ENCODE peak calls at places on chromosomes 16 and 17, in six cellular contexts. K is fibroblast of lung; F is AG04450; Z is CD8-positive, alpha-beta T cell; X is progenitor cell of endocrine pancreas; D is astrocyte of the spinal cord. J is an unnamed sample.

GRCh38 chr17:57636274-57636673 is 108.8 kb downstream of the CCDC182 start:
- DNase-seq in X (no peak), K (no peak), D (no peak), F (no peak), Z (no peak), J (no peak)

GRCh38 chr16:80563807-80564206 is 23.0 kb downstream of the DYNLRB2 start:
- DNase-seq in K (no peak), D (no peak), F (no peak), Z (no peak), X (no peak), J (no peak)

GRCh38 chr17:44655983-44656700 is at the start of gene MEIOC:
- DNase-seq in F (no peak), K (peak; percentile 11), X (peak; percentile 27), D (peak; percentile 9), Z (no peak), J (peak; percentile 17)

GRCh38 chr17:60169921-60170817 is 20.4 kb downstream of the CA4 start:
- DNase-seq in D (no peak), F (no peak), X (no peak), K (no peak), Z (no peak), J (peak; percentile 57)

GRCh38 chr17:42133461-42134041 is 10.9 kb downstream of the HSPB9 start:
- DNase-seq in K (no peak), D (no peak), X (no peak), Z (no peak), F (no peak), J (no peak)

GRCh38 chr17:44320066-44320465 is 4.6 kb downstream of the SLC25A39 start:
- DNase-seq in X (no peak), K (no peak), F (no peak), Z (no peak), D (no peak), J (no peak)

GRCh38 chr17:49191407-49191916 is 18.9 kb downstream of the GNGT2 start:
- DNase-seq in F (no peak), Z (no peak), K (no peak), X (no peak), D (no peak), J (no peak)

GRCh38 chr16:12584488-12585233 is 219.0 kb downstream of the CPPED1 start:
- DNase-seq in F (no peak), K (no peak), Z (no peak), X (no peak), D (no peak), J (no peak)

GRCh38 chr17:74454197-74455024 is 12.0 kb upstream of the CD300A start:
- DNase-seq in F (peak; percentile 4), X (no peak), K (peak; percentile 77), D (no peak), Z (no peak), J (peak; percentile 57)

GRCh38 chr17:61312406-61313295 is 87.0 kb upstream of the TBX2 start:
- DNase-seq in K (no peak), Z (no peak), F (no peak), X (no peak), D (no peak), J (peak; percentile 63)

GRCh38 chr17:48301002-48301401 is 129.0 kb downstream of the SKAP1 start:
- DNase-seq in X (no peak), Z (no peak), D (no peak), F (no peak), K (no peak), J (no peak)

DNA sequence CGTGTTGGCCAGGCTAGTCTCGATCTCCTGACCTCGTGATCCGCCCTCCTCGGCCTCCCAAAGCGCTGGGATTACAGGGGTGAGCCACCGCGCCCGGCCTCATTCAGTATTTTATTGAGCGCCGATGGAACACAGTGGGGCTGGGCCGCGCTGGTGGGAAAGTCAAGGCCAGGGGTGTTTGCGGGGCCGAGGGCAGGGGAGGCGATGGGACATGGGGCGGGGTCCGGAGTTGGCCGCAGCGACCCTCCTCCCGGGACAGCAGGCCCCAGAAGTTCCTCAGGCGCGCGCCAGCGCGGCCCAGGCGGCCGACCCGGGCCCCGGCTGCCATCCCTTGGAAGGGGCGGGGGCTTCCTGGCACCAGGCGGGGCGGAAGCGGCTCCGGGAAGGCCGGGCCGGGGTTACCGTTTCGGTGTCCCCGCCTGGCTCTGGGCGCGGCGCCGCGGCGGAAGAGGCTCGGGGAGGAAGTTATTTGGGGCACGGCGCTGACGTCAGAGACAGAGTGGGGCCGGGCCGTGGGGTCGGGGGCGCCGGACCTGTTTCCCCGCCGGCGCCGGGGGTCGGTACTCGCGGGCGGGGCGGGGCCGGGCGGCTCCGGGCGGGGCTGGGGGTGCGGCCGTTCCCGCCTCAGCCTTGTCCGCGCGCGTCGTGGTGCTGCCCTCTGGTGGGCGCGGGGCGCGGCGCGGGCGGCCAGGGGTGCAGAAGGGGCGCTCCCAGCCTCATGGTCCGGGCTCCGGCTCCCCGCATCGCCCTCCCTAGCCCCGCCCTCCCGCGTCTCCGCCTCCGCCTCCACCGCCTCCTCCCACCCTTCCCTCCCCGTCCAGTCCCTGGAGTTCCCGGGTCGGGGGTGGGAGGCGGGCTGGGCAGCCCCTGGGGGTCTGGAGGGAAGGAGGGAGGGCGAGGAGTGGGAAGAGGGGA is 952 bp upstream of the PRSS27 start:
- DNase-seq in X (peak; percentile 86), K (peak; percentile 74), Z (peak; percentile 69), F (peak; percentile 42), D (peak; percentile 83), J (peak; percentile 73)
- TF ChIP-seq CTCF in X (peak; percentile 81), K (peak; percentile 39), Z (peak; percentile 77), F (peak; percentile 44), D (peak; percentile 59), J (no peak)

DNA sequence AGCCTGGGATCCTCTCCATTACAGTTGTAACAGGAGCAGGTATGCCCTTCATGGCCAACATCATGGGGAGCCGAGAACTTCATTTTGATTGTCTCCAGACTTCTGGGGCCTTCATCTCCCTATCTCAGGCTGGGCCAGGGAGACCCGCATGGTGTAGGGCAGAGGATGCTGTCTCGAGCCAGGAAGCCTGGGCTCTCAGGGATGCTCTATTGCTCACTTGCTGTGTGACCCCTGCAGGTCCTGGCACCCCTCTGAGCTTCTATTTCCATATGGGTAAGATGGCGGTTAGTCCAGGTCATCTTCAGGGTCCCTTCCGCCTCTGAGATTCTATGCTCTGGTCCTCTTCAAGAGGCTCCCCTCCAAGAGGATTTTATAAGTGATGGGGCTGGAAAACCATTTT is 20.6 kb upstream of the RNF135 start:
- DNase-seq in K (no peak), Z (no peak), D (no peak), F (no peak), X (no peak), J (no peak)
- TF ChIP-seq CTCF in K (no peak), Z (no peak), D (no peak), F (no peak), X (no peak), J (no peak)

GRCh38 chr16:14562691-14563491 is 67.2 kb downstream of the PARN start:
- DNase-seq in D (no peak), K (peak; percentile 61), X (no peak), F (no peak), Z (no peak), J (peak; percentile 69)
- TF ChIP-seq CTCF in D (no peak), K (peak; percentile 10), X (peak; percentile 24), F (peak; percentile 30), Z (no peak), J (peak; percentile 31)

GRCh38 chr17:50864747-50865059 is 1.5 kb downstream of the TOB1 start:
- DNase-seq in Z (no peak), K (no peak), X (no peak), F (no peak), D (no peak), J (no peak)

GRCh38 chr17:50866261-50866949 is at the start of gene TOB1:
- DNase-seq in D (peak; percentile 97), F (peak; percentile 83), K (peak; percentile 96), Z (peak; percentile 92), X (peak; percentile 97), J (peak; percentile 93)

GRCh38 chr17:50863931-50864330 is 2.2 kb downstream of the TOB1 start:
- DNase-seq in F (no peak), K (no peak), Z (no peak), D (no peak), X (no peak), J (no peak)

GRCh38 chr17:50865868-50866260 is 290 bp downstream of the TOB1 start:
- DNase-seq in K (no peak), Z (no peak), X (no peak), F (no peak), D (no peak), J (no peak)

DNA sequence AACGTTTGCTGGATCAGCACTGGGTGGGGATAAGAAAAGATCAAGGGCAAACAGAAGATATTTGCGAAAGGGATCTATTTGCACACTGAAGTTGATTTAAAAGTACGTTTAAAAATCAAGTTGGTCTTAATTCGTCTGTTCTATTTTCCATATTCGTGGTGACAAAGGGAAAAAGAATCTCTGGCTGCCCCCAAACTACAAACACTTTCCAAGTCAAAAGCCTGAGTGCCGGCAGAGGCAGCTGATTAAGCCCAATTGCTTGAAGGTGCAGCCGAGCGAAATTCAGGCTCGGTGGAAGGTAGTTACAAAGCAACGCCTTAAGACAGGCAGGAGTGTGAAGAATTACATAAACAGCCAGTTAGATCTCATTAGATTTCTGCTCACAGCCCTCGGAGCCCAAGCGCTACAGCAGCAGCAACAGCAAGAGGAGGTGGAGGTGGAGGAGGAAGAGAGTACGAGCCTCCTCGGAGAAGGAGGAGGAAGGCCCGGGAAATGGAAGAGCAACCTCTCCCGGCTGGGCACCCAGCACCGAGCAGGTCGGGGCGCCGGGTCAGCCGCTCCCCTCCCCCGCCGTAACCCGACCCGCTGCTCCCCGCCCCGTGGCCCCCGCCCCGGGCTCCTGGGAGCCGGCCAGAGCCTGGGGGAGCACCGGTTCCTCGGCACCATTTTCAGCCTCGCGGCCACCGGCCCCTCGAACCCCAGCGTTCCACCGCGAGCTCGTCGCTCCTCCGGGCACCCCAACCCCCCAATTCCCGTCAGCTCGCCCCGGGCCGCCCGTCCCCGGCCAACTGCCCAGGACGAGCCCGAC is 890 bp downstream of the TOB1 start:
- DNase-seq in K (peak; percentile 58), X (peak; percentile 22), F (no peak), Z (peak; percentile 37), D (peak; percentile 38), J (peak; percentile 33)
- TF ChIP-seq CTCF in K (no peak), X (no peak), F (no peak), Z (no peak), D (no peak), J (no peak)

DNA sequence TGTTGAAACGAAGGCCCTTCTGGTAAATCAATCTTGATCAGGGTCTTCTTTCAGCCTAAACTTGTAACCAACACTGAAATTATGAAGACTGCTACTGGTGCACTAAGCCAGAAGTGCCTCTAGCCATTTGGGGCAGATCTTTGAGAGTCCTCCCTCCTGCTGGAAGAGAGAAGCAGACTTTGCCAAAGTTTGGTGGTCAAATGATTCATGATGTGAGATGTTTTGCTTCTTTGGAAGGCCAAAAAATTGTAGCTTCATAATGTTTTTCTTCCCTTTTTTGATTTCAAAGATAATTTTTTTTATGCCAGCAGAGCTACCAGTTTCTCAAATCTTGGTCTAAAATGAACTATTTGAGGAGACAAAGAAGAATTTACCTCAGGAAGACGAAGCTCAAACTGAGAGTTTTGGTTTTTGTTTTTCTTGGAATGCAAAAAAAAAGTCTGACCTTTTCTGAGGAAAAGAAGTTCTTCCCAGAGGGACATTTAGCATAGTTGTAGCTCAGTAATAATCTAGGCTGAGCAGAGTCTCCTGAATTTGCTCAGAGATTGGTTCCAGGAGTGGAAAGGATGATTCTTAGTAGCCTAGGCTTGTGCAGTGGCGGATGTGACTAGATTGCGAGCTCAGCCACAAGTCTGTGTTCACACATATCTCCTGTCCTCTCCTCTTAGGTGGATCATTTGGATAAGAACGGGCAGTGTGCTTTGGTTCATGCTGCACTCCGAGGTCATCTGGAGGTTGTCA is 50.9 kb downstream of the CYB561 start:
- DNase-seq in F (no peak), Z (no peak), X (no peak), K (peak; percentile 90), D (peak; percentile 82), J (peak; percentile 89)
- TF ChIP-seq CTCF in F (no peak), Z (no peak), X (no peak), K (no peak), D (no peak), J (peak; percentile 16)

J was measured in fibroblast of mammary gland.